ENCODE peak calls at places on chromosomes 5 and 9, in four cellular contexts. B is GM23338, Z is RWPE2, T is left lung. W is an unnamed sample.

GRCh38 chr5:141039517-141039916 is 11.7 kb upstream of the PCDHB1 start:
- DNase-seq in B (peak), Z (no peak), T (no peak), W (peak)

GRCh38 chr5:169742773-169743296 is 105.8 kb downstream of the DOCK2 start:
- DNase-seq in B (no peak), Z (no peak), T (no peak), W (no peak)

GRCh38 chr9:124257070-124257864 is 482 bp upstream of the NEK6 start:
- DNase-seq in B (peak), Z (no peak), T (no peak), W (no peak)

GRCh38 chr9:86944974-86945867 is 2.1 kb downstream of the GAS1 start:
- DNase-seq in B (peak), Z (no peak), T (no peak), W (no peak)

GRCh38 chr5:92374859-92375258 is 991.7 kb upstream of the ARRDC3 start:
- DNase-seq in B (no peak), Z (no peak), T (no peak), W (no peak)

GRCh38 chr5:121863753-121864152 is 12.1 kb downstream of the FTMT start:
- DNase-seq in B (no peak), Z (no peak), T (no peak), W (no peak)

GRCh38 chr5:90968319-90968718 is 409.7 kb downstream of the ADGRV1 start:
- DNase-seq in B (no peak), Z (no peak), T (no peak), W (no peak)

GRCh38 chr5:97735209-97735608 is 552.2 kb upstream of the RIOK2 start:
- DNase-seq in B (no peak), Z (peak), T (no peak), W (peak)

GRCh38 chr5:125587631-125588030 is 835.6 kb upstream of the GRAMD2B start:
- DNase-seq in B (no peak), Z (no peak), T (no peak), W (no peak)

GRCh38 chr5:119031905-119032304 is 39.0 kb upstream of the DMXL1 start:
- DNase-seq in B (peak), Z (no peak), T (no peak), W (no peak)

GRCh38 chr5:141001854-141002666 is 35.8 kb downstream of the PCDHAC2 start:
- DNase-seq in B (peak), Z (peak), T (peak), W (peak)

GRCh38 chr5:128579111-128579510 is 41.1 kb upstream of the FBN2 start:
- DNase-seq in B (no peak), Z (no peak), T (no peak), W (peak)
- H3K27ac ChIP-seq in B (no peak), Z (peak), T (no peak), W (no peak)

GRCh38 chr5:179679014-179679674 is 1.7 kb downstream of the CBY3 start:
- DNase-seq in B (peak), Z (peak), T (peak), W (peak)
- TF ChIP-seq CTCF in B (peak), Z (peak), T (peak), W (no peak)

DNA sequence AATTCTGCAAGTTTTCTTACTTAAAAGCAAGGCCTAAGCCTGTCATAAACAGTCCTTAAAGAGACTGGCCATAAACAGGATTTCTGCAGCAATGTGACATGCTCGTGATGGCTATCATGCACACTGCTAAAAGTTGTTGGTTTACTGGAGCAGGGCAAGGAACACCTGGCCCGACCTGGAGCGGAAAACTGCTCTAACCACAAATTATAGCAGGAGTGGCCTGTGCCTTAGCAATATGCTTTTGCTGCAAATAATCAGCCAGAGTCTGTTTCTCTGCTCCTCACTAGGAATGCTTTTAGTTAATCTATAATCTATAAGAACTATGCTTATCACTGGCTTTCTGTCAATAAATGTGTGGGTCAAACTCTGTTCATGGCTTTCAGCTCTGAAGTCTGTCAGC is 322.9 kb upstream of the RPS23 start:
- DNase-seq in B (no peak), Z (no peak), T (no peak), W (no peak)
- H3K27ac ChIP-seq in B (no peak), Z (no peak), T (no peak), W (no peak)

DNA sequence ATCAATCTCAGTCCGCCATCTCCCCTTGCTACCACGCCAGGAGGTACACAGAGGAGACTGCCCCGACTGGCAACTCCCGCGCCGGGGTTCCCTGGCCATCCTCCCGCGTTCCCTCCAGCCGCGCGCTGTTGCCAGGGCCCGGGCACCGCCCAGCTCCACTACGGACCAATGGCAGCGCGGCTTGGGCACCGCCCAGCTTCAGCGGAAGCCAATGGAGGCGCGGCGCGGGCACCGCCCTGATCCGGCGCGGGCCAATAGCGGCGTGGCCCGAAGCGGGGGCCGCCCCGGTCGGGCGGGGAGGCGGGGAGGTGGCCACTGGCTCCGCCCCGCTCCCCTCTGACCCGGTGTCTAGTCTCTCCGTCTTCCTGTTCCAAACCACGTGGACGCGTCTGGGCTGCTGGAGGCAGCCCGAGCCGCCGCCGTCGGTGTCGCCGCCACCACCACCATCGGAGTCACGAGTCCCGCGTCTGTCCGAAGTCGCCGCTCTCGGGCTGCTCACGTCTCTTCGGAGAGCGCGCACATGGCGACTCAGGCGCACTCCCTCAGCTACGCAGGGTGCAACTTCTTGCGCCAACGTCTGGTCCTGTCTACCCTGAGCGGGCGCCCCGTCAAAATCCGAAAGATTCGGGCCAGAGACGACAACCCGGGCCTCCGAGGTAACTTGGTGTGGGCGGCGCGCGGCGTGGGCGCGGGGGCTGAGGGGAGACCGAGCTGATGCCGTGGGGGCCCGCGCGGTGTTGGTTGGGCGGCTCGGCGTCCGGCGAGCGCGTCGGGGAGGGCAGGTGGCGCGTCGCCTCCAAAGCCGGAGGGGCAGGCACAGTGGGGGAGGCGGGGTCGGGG is at the start of gene RCL1:
- DNase-seq in B (peak), Z (peak), T (peak), W (peak)
- TF ChIP-seq CTCF in B (no peak), Z (no peak), T (no peak), W (no peak)